ENCODE peak calls at places on chromosomes 4 and X, in five cellular contexts. L is type B pancreatic cell, P is AG09319, D is astrocyte of the spinal cord, K is Ammon's horn. C is an unnamed sample.

GRCh38 chr4:140098481-140099132 is 55.4 kb downstream of the MAML3 start:
- DNase-seq in L (no peak), P (no peak), D (peak), K (peak), C (no peak)

GRCh38 chr4:138103597-138104461 is 138.3 kb downstream of the SLC7A11 start:
- DNase-seq in L (no peak), P (no peak), D (no peak), K (no peak), C (no peak)

GRCh38 chr4:87783781-87784180 is 15.6 kb upstream of the IBSP start:
- DNase-seq in L (no peak), P (no peak), D (peak), K (no peak), C (no peak)

GRCh38 chr4:13266687-13267086 is 217.5 kb downstream of the RAB28 start:
- DNase-seq in L (no peak), P (no peak), D (no peak), K (no peak), C (no peak)

GRCh38 chrX:37746951-37747350 is 32.9 kb upstream of the CYBB start:
- DNase-seq in L (no peak), P (no peak), D (peak), K (no peak), C (no peak)

GRCh38 chrX:100819534-100819836 is 706 bp upstream of the CSTF2 start:
- DNase-seq in L (no peak), P (no peak), D (no peak), K (no peak), C (no peak)

GRCh38 chrX:53716328-53717088 is 30.0 kb upstream of the HUWE1 start:
- DNase-seq in L (no peak), P (no peak), D (peak), K (no peak), C (no peak)

GRCh38 chr4:75800972-75801371 is 76.6 kb downstream of the USO1 start:
- DNase-seq in L (no peak), P (no peak), D (peak), K (no peak), C (no peak)

GRCh38 chrX:45258741-45259402 is 58.2 kb upstream of the DIPK2B start:
- DNase-seq in L (no peak), P (no peak), D (no peak), K (no peak), C (no peak)

GRCh38 chr4:133584714-133585113 is 435.6 kb downstream of the PCDH10 start:
- DNase-seq in L (no peak), P (no peak), D (no peak), K (no peak), C (no peak)

GRCh38 chrX:24023972-24024664 is 2.9 kb downstream of the KLHL15 start:
- DNase-seq in L (no peak), P (no peak), D (peak), K (no peak), C (no peak)

GRCh38 chr4:140662082-140662869 is 93.5 kb upstream of the UCP1 start:
- DNase-seq in L (no peak), P (no peak), D (peak), K (no peak), C (no peak)

GRCh38 chr4:26826721-26827120 is 33.9 kb upstream of the STIM2 start:
- DNase-seq in L (no peak), P (no peak), D (peak), K (no peak), C (peak)

GRCh38 chr4:110306363-110306762 is 107.9 kb upstream of the ELOVL6 start:
- DNase-seq in L (no peak), P (no peak), D (peak), K (no peak), C (no peak)

GRCh38 chr4:156118821-156119220 is 165.2 kb upstream of the CTSO start:
- DNase-seq in L (no peak), P (no peak), D (no peak), K (no peak), C (no peak)

C was measured in SK-N-MC.